ENCODE peak calls at places on chromosomes 2 and 18, in six cellular contexts. One of them, this sample, is unnamed.

GRCh38 chr2:136932700-136933099 is 167.4 kb downstream of the THSD7B start:
- DNase-seq in T-cell: no peak
- DNase-seq in aorta: no peak
- DNase-seq in amniotic stem cell: no peak
- DNase-seq in effector memory CD8-positive, alpha-beta T cell: no peak
- DNase-seq in EL: peak
- DNase-seq in this sample: peak

GRCh38 chr2:171347158-171347557 is 86.6 kb downstream of the METTL8 start:
- DNase-seq in T-cell: no peak
- DNase-seq in aorta: no peak
- DNase-seq in amniotic stem cell: no peak
- DNase-seq in effector memory CD8-positive, alpha-beta T cell: no peak
- DNase-seq in EL: no peak
- DNase-seq in this sample: no peak

GRCh38 chr2:195863564-195863963 is 205.1 kb downstream of the DNAH7 start:
- DNase-seq in T-cell: no peak
- DNase-seq in aorta: no peak
- DNase-seq in amniotic stem cell: no peak
- DNase-seq in effector memory CD8-positive, alpha-beta T cell: no peak
- DNase-seq in EL: no peak
- DNase-seq in this sample: no peak

GRCh38 chr2:68253211-68254068 is 1.1 kb upstream of the PPP3R1 start:
- DNase-seq in T-cell: no peak
- DNase-seq in aorta: no peak
- DNase-seq in amniotic stem cell: no peak
- DNase-seq in effector memory CD8-positive, alpha-beta T cell: no peak
- DNase-seq in EL: peak
- DNase-seq in this sample: no peak

GRCh38 chr2:9467687-9468086 is 6.7 kb upstream of the IAH1 start:
- DNase-seq in T-cell: no peak
- DNase-seq in aorta: peak
- DNase-seq in amniotic stem cell: no peak
- DNase-seq in effector memory CD8-positive, alpha-beta T cell: no peak
- DNase-seq in EL: no peak
- DNase-seq in this sample: no peak

GRCh38 chr18:58843662-58844035 is 21.0 kb upstream of the ZNF532 start:
- DNase-seq in T-cell: no peak
- DNase-seq in aorta: no peak
- DNase-seq in amniotic stem cell: no peak
- DNase-seq in effector memory CD8-positive, alpha-beta T cell: no peak
- DNase-seq in EL: no peak
- DNase-seq in this sample: no peak

GRCh38 chr2:49265471-49265870 is 111.2 kb upstream of the FSHR start:
- DNase-seq in T-cell: no peak
- DNase-seq in aorta: no peak
- DNase-seq in amniotic stem cell: no peak
- DNase-seq in effector memory CD8-positive, alpha-beta T cell: no peak
- DNase-seq in EL: no peak
- DNase-seq in this sample: no peak

GRCh38 chr2:69589973-69590652 is 53.4 kb downstream of the AAK1 start:
- DNase-seq in T-cell: no peak
- DNase-seq in aorta: no peak
- DNase-seq in amniotic stem cell: no peak
- DNase-seq in effector memory CD8-positive, alpha-beta T cell: no peak
- DNase-seq in EL: no peak
- DNase-seq in this sample: no peak

GRCh38 chr2:196468394-196468793 is 171.1 kb upstream of the CCDC150 start:
- DNase-seq in T-cell: no peak
- DNase-seq in aorta: no peak
- DNase-seq in amniotic stem cell: no peak
- DNase-seq in effector memory CD8-positive, alpha-beta T cell: no peak
- DNase-seq in EL: no peak
- DNase-seq in this sample: no peak

GRCh38 chr2:181025004-181025403 is 44.6 kb downstream of the UBE2E3 start:
- DNase-seq in T-cell: no peak
- DNase-seq in aorta: no peak
- DNase-seq in amniotic stem cell: no peak
- DNase-seq in effector memory CD8-positive, alpha-beta T cell: no peak
- DNase-seq in EL: no peak
- DNase-seq in this sample: no peak

GRCh38 chr2:164066095-164066494 is 330.3 kb upstream of the FIGN start:
- DNase-seq in T-cell: no peak
- DNase-seq in aorta: no peak
- DNase-seq in amniotic stem cell: no peak
- DNase-seq in effector memory CD8-positive, alpha-beta T cell: no peak
- DNase-seq in EL: no peak
- DNase-seq in this sample: no peak

GRCh38 chr2:71558300-71559051 is 105.1 kb downstream of the DYSF start:
- DNase-seq in T-cell: no peak
- DNase-seq in aorta: peak
- DNase-seq in amniotic stem cell: no peak
- DNase-seq in effector memory CD8-positive, alpha-beta T cell: no peak
- DNase-seq in EL: peak
- DNase-seq in this sample: no peak

GRCh38 chr2:62287895-62288589 is 92.1 kb downstream of the B3GNT2 start:
- DNase-seq in T-cell: peak
- DNase-seq in aorta: peak
- DNase-seq in amniotic stem cell: no peak
- DNase-seq in effector memory CD8-positive, alpha-beta T cell: peak
- DNase-seq in EL: peak
- DNase-seq in this sample: no peak

GRCh38 chr2:129334128-129334527 is 645.3 kb upstream of the RAB6C start:
- DNase-seq in T-cell: no peak
- DNase-seq in aorta: no peak
- DNase-seq in amniotic stem cell: no peak
- DNase-seq in effector memory CD8-positive, alpha-beta T cell: no peak
- DNase-seq in EL: no peak
- DNase-seq in this sample: no peak

GRCh38 chr18:5868218-5868904 is 27.0 kb downstream of the TMEM200C start:
- DNase-seq in T-cell: no peak
- DNase-seq in aorta: peak
- DNase-seq in amniotic stem cell: peak
- DNase-seq in effector memory CD8-positive, alpha-beta T cell: no peak
- DNase-seq in EL: peak
- DNase-seq in this sample: peak

GRCh38 chr18:12254137-12254819 is at the start of gene CIDEA:
- DNase-seq in T-cell: no peak
- DNase-seq in aorta: no peak
- DNase-seq in amniotic stem cell: no peak
- DNase-seq in effector memory CD8-positive, alpha-beta T cell: no peak
- DNase-seq in EL: peak
- DNase-seq in this sample: no peak

GRCh38 chr2:127683766-127684165 is 8.4 kb upstream of the LIMS2 start:
- DNase-seq in T-cell: no peak
- DNase-seq in aorta: no peak
- DNase-seq in amniotic stem cell: no peak
- DNase-seq in effector memory CD8-positive, alpha-beta T cell: no peak
- DNase-seq in EL: peak
- DNase-seq in this sample: no peak

GRCh38 chr18:36229188-36229587 is 41.9 kb downstream of the MOCOS start:
- DNase-seq in T-cell: no peak
- DNase-seq in aorta: no peak
- DNase-seq in amniotic stem cell: no peak
- DNase-seq in effector memory CD8-positive, alpha-beta T cell: no peak
- DNase-seq in EL: no peak
- DNase-seq in this sample: no peak

GRCh38 chr2:147531299-147531698 is 313.5 kb upstream of the ACVR2A start:
- DNase-seq in T-cell: no peak
- DNase-seq in aorta: no peak
- DNase-seq in amniotic stem cell: no peak
- DNase-seq in effector memory CD8-positive, alpha-beta T cell: no peak
- DNase-seq in EL: no peak
- DNase-seq in this sample: no peak

GRCh38 chr2:219665926-219666325 is 38.5 kb downstream of the SLC4A3 start:
- DNase-seq in T-cell: no peak
- DNase-seq in aorta: no peak
- DNase-seq in amniotic stem cell: no peak
- DNase-seq in effector memory CD8-positive, alpha-beta T cell: no peak
- DNase-seq in EL: no peak
- DNase-seq in this sample: no peak

GRCh38 chr2:129936334-129936934 is 43.0 kb upstream of the RAB6C start:
- DNase-seq in T-cell: no peak
- DNase-seq in aorta: no peak
- DNase-seq in amniotic stem cell: no peak
- DNase-seq in effector memory CD8-positive, alpha-beta T cell: no peak
- DNase-seq in EL: no peak
- DNase-seq in this sample: no peak

GRCh38 chr2:123495241-123495640 is 529.8 kb upstream of the CNTNAP5 start:
- DNase-seq in T-cell: no peak
- DNase-seq in aorta: no peak
- DNase-seq in amniotic stem cell: no peak
- DNase-seq in effector memory CD8-positive, alpha-beta T cell: no peak
- DNase-seq in EL: no peak
- DNase-seq in this sample: no peak

GRCh38 chr2:31339696-31340095 is 74.8 kb downstream of the XDH start:
- DNase-seq in T-cell: no peak
- DNase-seq in aorta: no peak
- DNase-seq in amniotic stem cell: no peak
- DNase-seq in effector memory CD8-positive, alpha-beta T cell: no peak
- DNase-seq in EL: no peak
- DNase-seq in this sample: no peak

GRCh38 chr2:200364142-200364541 is 57.6 kb downstream of the SPATS2L start:
- DNase-seq in T-cell: no peak
- DNase-seq in aorta: no peak
- DNase-seq in amniotic stem cell: no peak
- DNase-seq in effector memory CD8-positive, alpha-beta T cell: no peak
- DNase-seq in EL: no peak
- DNase-seq in this sample: no peak

GRCh38 chr2:118806797-118807667 is 40.4 kb downstream of the EN1 start:
- DNase-seq in T-cell: no peak
- DNase-seq in aorta: no peak
- DNase-seq in amniotic stem cell: no peak
- DNase-seq in effector memory CD8-positive, alpha-beta T cell: no peak
- DNase-seq in EL: no peak
- DNase-seq in this sample: no peak

GRCh38 chr2:214492152-214492551 is 81.3 kb downstream of the VWC2L start:
- DNase-seq in T-cell: no peak
- DNase-seq in aorta: no peak
- DNase-seq in amniotic stem cell: no peak
- DNase-seq in effector memory CD8-positive, alpha-beta T cell: no peak
- DNase-seq in EL: no peak
- DNase-seq in this sample: no peak

GRCh38 chr2:61426267-61426897 is 44.5 kb downstream of the USP34 start:
- DNase-seq in T-cell: peak
- DNase-seq in aorta: no peak
- DNase-seq in amniotic stem cell: no peak
- DNase-seq in effector memory CD8-positive, alpha-beta T cell: peak
- DNase-seq in EL: peak
- DNase-seq in this sample: no peak

GRCh38 chr2:30149513-30149912 is 2.7 kb downstream of the YPEL5 start:
- DNase-seq in T-cell: no peak
- DNase-seq in aorta: no peak
- DNase-seq in amniotic stem cell: no peak
- DNase-seq in effector memory CD8-positive, alpha-beta T cell: no peak
- DNase-seq in EL: peak
- DNase-seq in this sample: no peak

GRCh38 chr2:119086327-119086726 is 72.2 kb downstream of the C1QL2 start:
- DNase-seq in T-cell: no peak
- DNase-seq in aorta: no peak
- DNase-seq in amniotic stem cell: no peak
- DNase-seq in effector memory CD8-positive, alpha-beta T cell: no peak
- DNase-seq in EL: no peak
- DNase-seq in this sample: no peak

GRCh38 chr2:196344397-196344796 is 173.0 kb upstream of the STK17B start:
- DNase-seq in T-cell: no peak
- DNase-seq in aorta: no peak
- DNase-seq in amniotic stem cell: no peak
- DNase-seq in effector memory CD8-positive, alpha-beta T cell: no peak
- DNase-seq in EL: no peak
- DNase-seq in this sample: no peak

GRCh38 chr18:51082571-51083264 is 52.7 kb downstream of the SMAD4 start:
- DNase-seq in T-cell: no peak
- DNase-seq in aorta: no peak
- DNase-seq in amniotic stem cell: no peak
- DNase-seq in effector memory CD8-positive, alpha-beta T cell: no peak
- DNase-seq in EL: peak
- DNase-seq in this sample: no peak

This sample was measured in AG09319.